ENCODE peak calls at places on chromosomes 5 and 9, in seven cellular contexts. C, F, J, D, M, U and Q are unnamed samples.

GRCh38 chr5:132753135-132753987 is 6.1 kb downstream of the CCNI2 start:
- DNase-seq in U (peak; percentile 8), D (no peak), F (no peak), C (no peak), J (no peak), M (no peak), Q (no peak)

GRCh38 chr9:106920701-106921283 is 57.8 kb downstream of the ZNF462 start:
- DNase-seq in C (no peak), U (peak; percentile 65), F (no peak), D (peak; percentile 44), J (no peak), M (no peak), Q (no peak)

GRCh38 chr5:95392593-95393182 is 1.5 kb downstream of the FAM81B start:
- DNase-seq in F (no peak), U (no peak), J (no peak), D (peak; percentile 67), M (no peak), C (no peak), Q (no peak)

GRCh38 chr9:85332487-85332886 is 409.3 kb downstream of the AGTPBP1 start:
- DNase-seq in C (no peak), F (no peak), M (no peak), J (no peak), D (peak; percentile 5), U (no peak), Q (no peak)

GRCh38 chr5:179163236-179164155 is 103.3 kb downstream of the ZNF354C start:
- DNase-seq in D (no peak), U (no peak), M (no peak), J (no peak), F (no peak), C (no peak), Q (no peak)

GRCh38 chr5:140570058-140570457 is 5.4 kb downstream of the SLC35A4 start:
- DNase-seq in D (no peak), C (no peak), F (no peak), J (no peak), U (no peak), M (no peak), Q (no peak)

GRCh38 chr5:914174-914573 is 21.5 kb downstream of the TRIP13 start:
- DNase-seq in F (no peak), J (no peak), M (no peak), C (no peak), U (no peak), D (no peak), Q (no peak)

GRCh38 chr5:167709625-167710024 is 581.8 kb upstream of the WWC1 start:
- DNase-seq in J (no peak), M (no peak), U (no peak), F (no peak), C (no peak), D (no peak), Q (no peak)

GRCh38 chr5:116137544-116138378 is 52.9 kb downstream of the COMMD10 start:
- DNase-seq in J (no peak), M (peak; percentile 27), U (no peak), D (peak; percentile 71), F (peak; percentile 23), C (no peak), Q (no peak)

GRCh38 chr5:35856186-35857003 is at the start of gene IL7R:
- DNase-seq in D (peak; percentile 47), J (no peak), M (no peak), C (no peak), U (no peak), F (peak; percentile 42), Q (no peak)

GRCh38 chr5:148739023-148739422 is 84.7 kb upstream of the HTR4 start:
- DNase-seq in U (no peak), F (no peak), C (no peak), J (no peak), M (no peak), D (no peak), Q (no peak)

GRCh38 chr5:180602481-180603075 is 11.3 kb upstream of the SCGB3A1 start:
- DNase-seq in F (no peak), D (no peak), M (no peak), J (peak; percentile 17), U (no peak), C (no peak), Q (no peak)